ENCODE peak calls at places on chromosomes 1 and 21, in four cellular contexts. X is Panc1, B is OCI-LY7, T is psoas muscle. L is an unnamed sample. For H3K36me3, the result is how much of the 10 kb centered on the place peaks cover.

GRCh38 chr1:170558731-170559130 is 26.8 kb downstream of the GORAB start:
- DNase-seq in X (no peak), B (no peak), T (no peak), L (no peak)

GRCh38 chr1:87202922-87203655 is 125.6 kb upstream of the LMO4 start:
- DNase-seq in X (no peak), T (no peak), B (no peak), L (no peak)

GRCh38 chr1:53557830-53558784 is 98.9 kb downstream of the DMRTB1 start:
- DNase-seq in B (no peak), T (no peak), X (no peak), L (no peak)

GRCh38 chr1:1073743-1074587 is at the start of gene RNF223:
- DNase-seq in T (no peak), B (no peak), X (no peak), L (no peak)

GRCh38 chr1:202270871-202271326 is 70.8 kb downstream of the UBE2T start:
- DNase-seq in B (no peak), X (no peak), T (no peak), L (no peak)

GRCh38 chr1:103106426-103107321 is 1.6 kb downstream of the COL11A1 start:
- DNase-seq in B (peak), X (peak), T (peak), L (no peak)

GRCh38 chr1:77056525-77056924 is 162.7 kb downstream of the PIGK start:
- DNase-seq in B (no peak), X (no peak), T (no peak), L (no peak)

GRCh38 chr1:230808268-230808872 is 60.0 kb downstream of the C1orf198 start:
- DNase-seq in X (no peak), B (no peak), T (no peak), L (no peak)

GRCh38 chr1:226131639-226132038 is 54.9 kb downstream of the ACBD3 start:
- DNase-seq in T (no peak), X (no peak), B (no peak), L (no peak)

GRCh38 chr21:29192999-29193563 is 62.6 kb downstream of the MAP3K7CL start:
- DNase-seq in X (no peak), B (no peak), T (no peak), L (no peak)

GRCh38 chr21:32307706-32308105 is 9.1 kb downstream of the MRAP start:
- DNase-seq in X (no peak), T (no peak), B (no peak), L (no peak)

GRCh38 chr1:62240651-62241050 is 46.0 kb downstream of the L1TD1 start:
- DNase-seq in B (no peak), X (no peak), T (no peak), L (peak)

GRCh38 chr1:17732475-17732874 is 22.7 kb upstream of the ACTL8 start:
- DNase-seq in T (no peak), B (no peak), X (no peak), L (no peak)

GRCh38 chr1:52158218-52158617 is 16.3 kb downstream of the ZFYVE9 start:
- DNase-seq in T (no peak), B (no peak), X (no peak), L (no peak)

GRCh38 chr1:11938722-11939526 is 4.4 kb downstream of the PLOD1 start:
- DNase-seq in X (no peak), B (no peak), T (peak), L (peak)

GRCh38 chr1:938088-938683 is 14.5 kb downstream of the SAMD11 start:
- DNase-seq in B (no peak), T (no peak), X (no peak), L (peak)

GRCh38 chr1:156709031-156709430 is 3.6 kb upstream of the CRABP2 start:
- DNase-seq in T (no peak), X (no peak), B (no peak), L (no peak)

GRCh38 chr1:229253170-229253974 is 17.5 kb upstream of the RAB4A start:
- DNase-seq in X (no peak), T (no peak), B (peak), L (no peak)

GRCh38 chr1:157091668-157092273 is 7.8 kb downstream of the ETV3L start:
- DNase-seq in B (no peak), T (no peak), X (no peak), L (no peak)

GRCh38 chr1:57258616-57259330 is 165.1 kb downstream of the DAB1 start:
- DNase-seq in T (no peak), X (no peak), B (no peak), L (no peak)

GRCh38 chr1:38207275-38207674 is 160.7 kb upstream of the POU3F1 start:
- DNase-seq in T (no peak), X (no peak), B (no peak), L (no peak)

GRCh38 chr21:35127851-35128250 is 78.7 kb upstream of the RUNX1 start:
- DNase-seq in X (no peak), B (no peak), T (no peak), L (no peak)

GRCh38 chr1:102588536-102588935 is 519.8 kb downstream of the COL11A1 start:
- DNase-seq in T (no peak), X (no peak), B (no peak), L (no peak)

GRCh38 chr1:3453203-3453761 is 1.2 kb upstream of the ARHGEF16 start:
- DNase-seq in T (peak), X (peak), B (peak), L (peak)

GRCh38 chr1:215835951-215836350 is 268.8 kb downstream of the KCTD3 start:
- DNase-seq in B (no peak), T (no peak), X (no peak), L (no peak)

GRCh38 chr1:227887697-227888403 is 59.9 kb downstream of the WNT9A start:
- DNase-seq in X (no peak), T (peak), B (no peak), L (no peak)

GRCh38 chr21:41615613-41616012 is 107.7 kb upstream of the TMPRSS2 start:
- DNase-seq in T (no peak), X (no peak), B (no peak), L (no peak)

GRCh38 chr21:17673261-17674020 is 60.7 kb upstream of the BTG3 start:
- DNase-seq in T (no peak), X (no peak), B (no peak), L (no peak)

GRCh38 chr21:42421018-42421793 is 17.5 kb downstream of the UBASH3A start:
- DNase-seq in X (no peak), T (no peak), B (no peak), L (no peak)

GRCh38 chr21:45161039-45161945 is 86.9 kb downstream of the ADARB1 start:
- DNase-seq in T (no peak), X (no peak), B (no peak), L (peak)

GRCh38 chr1:93907718-93908117 is 1.5 kb downstream of the GCLM start:
- DNase-seq in B (no peak), T (no peak), X (no peak), L (peak)

GRCh38 chr1:221987860-221988520 is 246.1 kb upstream of the DUSP10 start:
- DNase-seq in X (no peak), B (no peak), T (no peak), L (peak)

GRCh38 chr1:15731735-15732685 is 4.0 kb upstream of the SLC25A34 start:
- DNase-seq in T (peak), X (no peak), B (no peak), L (no peak)
- H3K36me3 ChIP-seq in T (under half), X (under half), B (under half), L (under half)

DNA sequence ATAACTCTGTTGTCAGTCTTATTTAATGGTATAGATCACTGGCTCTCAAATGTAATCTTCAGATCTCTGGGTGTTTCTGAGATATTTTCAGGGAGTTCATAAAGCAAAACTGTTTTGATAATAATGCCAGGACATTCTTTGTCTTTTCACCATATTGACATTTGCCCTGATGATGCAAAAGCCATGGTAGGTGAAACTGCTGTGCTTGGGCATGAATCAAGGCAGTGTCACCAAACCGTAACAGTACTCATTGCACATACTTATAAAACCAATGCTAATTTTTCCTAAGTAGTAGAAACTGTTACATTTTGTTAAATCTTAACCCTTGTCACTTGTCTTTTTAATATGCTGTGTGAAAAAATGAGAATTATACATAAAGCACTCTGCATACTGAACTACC is 76.0 kb downstream of the RPS6KC1 start:
- DNase-seq in T (no peak), X (no peak), B (no peak), L (no peak)
- H3K4me3 ChIP-seq in T (no peak), X (no peak), B (no peak), L (no peak)

GRCh38 chr1:119742677-119743076 is 26.0 kb downstream of the HMGCS2 start:
- DNase-seq in X (no peak), B (no peak), T (no peak), L (no peak)
- H3K36me3 ChIP-seq in X (under half), B (half or more), T (under half), L (under half)

GRCh38 chr1:15975805-15976680 is at the start of gene ZBTB17:
- DNase-seq in X (peak), T (peak), B (peak), L (peak)
- H3K4me3 ChIP-seq in X (peak), T (peak), B (peak), L (peak)

GRCh38 chr1:206732508-206732907 is 38.1 kb upstream of the IL19 start:
- DNase-seq in X (no peak), B (no peak), T (no peak), L (no peak)
- H3K36me3 ChIP-seq in X (under half), B (under half), T (under half), L (under half)

GRCh38 chr1:201072149-201072548 is 40.1 kb downstream of the CACNA1S start:
- DNase-seq in X (no peak), T (no peak), B (no peak), L (no peak)
- H3K4me3 ChIP-seq in X (no peak), T (no peak), B (no peak), L (no peak)

DNA sequence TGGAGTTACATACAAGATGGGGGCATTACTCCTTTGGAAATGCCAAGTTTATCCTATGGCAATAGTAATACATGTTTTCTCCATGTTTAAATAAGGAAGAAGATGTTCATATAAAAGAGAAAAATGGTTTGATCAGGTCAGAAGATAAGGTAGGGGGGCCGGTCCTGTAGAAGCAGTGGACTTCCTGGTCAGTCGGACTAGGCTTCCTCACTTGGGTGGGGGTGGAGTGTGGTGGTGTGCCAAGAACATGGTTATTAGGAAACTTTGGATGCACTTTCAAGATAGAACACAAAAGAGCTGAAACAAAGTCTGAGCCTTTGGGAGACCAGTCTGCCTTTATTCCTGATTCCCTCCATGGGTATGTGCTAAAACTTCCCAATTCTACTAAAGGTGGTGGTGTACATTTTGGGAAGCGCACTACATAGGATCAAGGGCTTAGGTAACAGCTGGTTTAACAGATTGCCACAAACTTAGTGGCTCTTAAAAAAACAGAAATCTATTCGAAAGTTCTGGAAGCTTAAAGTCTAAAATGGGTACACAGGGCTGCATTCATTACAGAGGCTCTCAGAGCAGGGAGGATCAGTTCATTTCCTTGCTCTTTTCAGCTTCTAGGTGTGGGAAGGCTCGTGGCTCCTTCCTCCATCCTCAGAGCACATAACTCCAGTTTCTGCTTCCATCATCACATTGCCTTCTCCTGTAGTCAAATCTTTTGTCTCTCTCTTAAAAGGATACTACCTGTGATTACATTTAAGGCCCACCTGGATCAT is 64.6 kb downstream of the KDM1A start:
- DNase-seq in X (no peak), T (peak), B (no peak), L (no peak)
- H3K36me3 ChIP-seq in X (under half), T (under half), B (half or more), L (half or more)

GRCh38 chr1:172323666-172324065 is 96.8 kb upstream of the C1orf105 start:
- DNase-seq in B (no peak), T (no peak), X (no peak), L (no peak)

GRCh38 chr1:172320723-172321122 is 99.8 kb upstream of the C1orf105 start:
- DNase-seq in T (no peak), B (no peak), X (no peak), L (peak)

GRCh38 chr1:172325562-172325961 is 94.9 kb upstream of the C1orf105 start:
- DNase-seq in X (no peak), B (no peak), T (no peak), L (no peak)

GRCh38 chr1:172322219-172323061 is 98.0 kb upstream of the C1orf105 start:
- DNase-seq in T (peak), X (peak), B (no peak), L (peak)

GRCh38 chr1:172321429-172321828 is 99.1 kb upstream of the C1orf105 start:
- DNase-seq in T (no peak), X (no peak), B (no peak), L (peak)
- H3K4me3 ChIP-seq in T (no peak), X (peak), B (no peak), L (peak)

L was measured in SJCRH30.